ENCODE peak calls at places on chromosomes 3 and 15, in eight cellular contexts. C, N, B, G, F, L, X and A are unnamed samples.

GRCh38 chr3:187519428-187519890 is 150.7 kb downstream of the SST start:
- DNase-seq in C (no peak), N (no peak), B (no peak), G (no peak), F (no peak), L (no peak), X (peak; percentile 13), A (peak; percentile 35)

GRCh38 chr3:62761711-62762110 is 113.5 kb downstream of the CADPS start:
- DNase-seq in C (no peak), N (no peak), B (no peak), G (no peak), F (no peak), L (no peak), X (no peak), A (no peak)

GRCh38 chr3:2156244-2156847 is 57.7 kb downstream of the CNTN4 start:
- DNase-seq in C (no peak), N (no peak), B (peak; percentile 69), G (peak; percentile 9), F (no peak), L (no peak), X (no peak), A (peak; percentile 10)

GRCh38 chr3:107198522-107199271 is 178.5 kb upstream of the CCDC54 start:
- DNase-seq in C (no peak), N (peak; percentile 96), B (no peak), G (no peak), F (no peak), L (peak; percentile 60), X (no peak), A (no peak)

GRCh38 chr15:28019594-28020320 is 79.4 kb downstream of the OCA2 start:
- DNase-seq in C (no peak), N (no peak), B (no peak), G (no peak), F (no peak), L (no peak), X (no peak), A (no peak)

GRCh38 chr3:178916223-178916622 is 155.4 kb downstream of the ZMAT3 start:
- DNase-seq in C (no peak), N (no peak), B (no peak), G (no peak), F (no peak), L (no peak), X (no peak), A (no peak)

GRCh38 chr3:138297059-138297607 is 32.5 kb downstream of the NME9 start:
- DNase-seq in C (no peak), N (no peak), B (no peak), G (no peak), F (no peak), L (no peak), X (no peak), A (no peak)

GRCh38 chr3:9552252-9552999 is 1.2 kb downstream of the LHFPL4 start:
- DNase-seq in C (no peak), N (peak; percentile 30), B (no peak), G (peak; percentile 40), F (no peak), L (peak; percentile 52), X (no peak), A (peak; percentile 92)

GRCh38 chr15:32669870-32670623 is 28.5 kb downstream of the SCG5 start:
- DNase-seq in C (no peak), N (no peak), B (peak; percentile 75), G (no peak), F (no peak), L (no peak), X (peak; percentile 21), A (no peak)

GRCh38 chr3:174408310-174408709 is 450.8 kb upstream of the NAALADL2 start:
- DNase-seq in C (no peak), N (peak; percentile 4), B (no peak), G (no peak), F (no peak), L (peak; percentile 32), X (no peak), A (no peak)

GRCh38 chr15:101326026-101326315 is 30.9 kb upstream of the SNRPA1 start:
- DNase-seq in C (no peak), N (no peak), B (no peak), G (no peak), F (no peak), L (no peak), X (no peak), A (no peak)

GRCh38 chr3:82103241-82103640 is 341.8 kb upstream of the GBE1 start:
- DNase-seq in C (no peak), N (no peak), B (no peak), G (no peak), F (no peak), L (no peak), X (no peak), A (no peak)

GRCh38 chr15:88621789-88622604 is 857 bp downstream of the AEN start:
- DNase-seq in C (no peak), N (peak; percentile 62), B (no peak), G (peak; percentile 49), F (no peak), L (no peak), X (no peak), A (no peak)

GRCh38 chr15:69395460-69395859 is 18.7 kb upstream of the KIF23 start:
- DNase-seq in C (no peak), N (no peak), B (no peak), G (no peak), F (no peak), L (no peak), X (no peak), A (no peak)